ENCODE peak calls at places on chromosomes 4 and X, in four cellular contexts. T is A549; I is CD8-positive, alpha-beta T cell; O is hepatocyte. L is an unnamed sample.

GRCh38 chr4:86221076-86221475 is 138.8 kb downstream of the MAPK10 start:
- DNase-seq in T (no peak), I (no peak), O (no peak), L (no peak)

GRCh38 chrX:68719904-68720614 is 72.6 kb downstream of the STARD8 start:
- DNase-seq in T (peak), I (no peak), O (no peak), L (no peak)

GRCh38 chrX:42603016-42603415 is 174.9 kb downstream of the PPP1R2C start:
- DNase-seq in T (no peak), I (no peak), O (no peak), L (no peak)

GRCh38 chr4:4182835-4183568 is 43.7 kb downstream of the OTOP1 start:
- DNase-seq in T (peak), I (no peak), O (peak), L (peak)

GRCh38 chr4:52824270-52824602 is 37.9 kb upstream of the RASL11B start:
- DNase-seq in T (no peak), I (no peak), O (no peak), L (no peak)

GRCh38 chrX:43559643-43560042 is 96.5 kb upstream of the MAOA start:
- DNase-seq in T (peak), I (peak), O (peak), L (peak)

GRCh38 chr4:4855293-4856070 is 4.0 kb upstream of the MSX1 start:
- DNase-seq in T (no peak), I (no peak), O (no peak), L (no peak)

GRCh38 chr4:38455092-38455855 is 208.7 kb upstream of the KLF3 start:
- DNase-seq in T (no peak), I (no peak), O (no peak), L (no peak)

GRCh38 chrX:150489359-150490015 is 78.9 kb upstream of the MTM1 start:
- DNase-seq in T (no peak), I (no peak), O (no peak), L (no peak)

GRCh38 chr4:139919513-139919912 is 234.5 kb downstream of the MAML3 start:
- DNase-seq in T (peak), I (no peak), O (no peak), L (peak)

GRCh38 chrX:48938721-48939416 is 18.5 kb downstream of the OTUD5 start:
- DNase-seq in T (no peak), I (peak), O (no peak), L (no peak)

GRCh38 chr4:20341121-20341758 is 89.5 kb downstream of the SLIT2 start:
- DNase-seq in T (no peak), I (no peak), O (no peak), L (no peak)

GRCh38 chrX:38561951-38562719 is 793 bp downstream of the TSPAN7 start:
- DNase-seq in T (no peak), I (no peak), O (peak), L (peak)

GRCh38 chrX:122076241-122076640 is 1028.8 kb downstream of the GLUD2 start:
- DNase-seq in T (no peak), I (no peak), O (no peak), L (no peak)

GRCh38 chr4:14528921-14529320 is 473.4 kb upstream of the CPEB2 start:
- DNase-seq in T (no peak), I (no peak), O (no peak), L (no peak)

GRCh38 chrX:115023139-115023538 is 5.7 kb upstream of the IL13RA2 start:
- DNase-seq in T (peak), I (no peak), O (peak), L (no peak)

GRCh38 chr4:178612725-178613124 is 1170.5 kb upstream of the AGA start:
- DNase-seq in T (no peak), I (no peak), O (no peak), L (no peak)

GRCh38 chr4:139666735-139667266 is 1.2 kb downstream of the MGST2 start:
- DNase-seq in T (peak), I (no peak), O (peak), L (peak)

GRCh38 chr4:23458061-23458460 is 431.8 kb downstream of the PPARGC1A start:
- DNase-seq in T (no peak), I (no peak), O (peak), L (no peak)

DNA sequence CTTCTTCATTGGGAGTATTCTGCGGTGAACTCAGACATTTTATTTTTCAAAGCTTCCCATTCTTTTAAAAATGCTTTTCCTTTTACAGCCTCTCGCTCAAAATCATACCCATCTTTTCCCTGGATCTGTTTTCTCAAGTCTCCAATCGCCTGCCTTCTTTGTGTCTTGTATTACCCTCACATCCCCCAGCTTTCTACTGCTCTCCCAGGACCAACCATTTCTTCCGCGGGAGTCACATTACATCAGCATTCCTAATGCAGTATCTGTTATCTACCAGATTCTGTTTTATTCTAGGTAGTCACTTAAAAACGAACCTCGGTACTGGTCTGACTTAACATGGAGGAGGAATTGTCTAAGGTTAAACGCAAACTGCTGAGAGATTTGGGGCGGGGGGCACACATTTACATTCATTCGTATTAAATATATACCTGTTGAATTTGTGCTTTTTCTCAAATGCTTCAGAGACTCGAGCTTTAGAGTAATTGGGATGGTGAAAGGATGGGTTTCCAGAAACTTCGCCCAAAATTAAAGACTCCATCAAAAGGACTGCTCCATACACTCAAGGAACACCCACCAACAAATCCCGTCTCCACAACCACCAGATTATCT is 493 bp upstream of the UCHL1 start:
- DNase-seq in T (peak), I (no peak), O (no peak), L (no peak)
- H3K27ac ChIP-seq in T (peak), I (no peak), O (no peak), L (peak)

GRCh38 chr4:25238052-25238451 is 4.2 kb downstream of the PI4K2B start:
- DNase-seq in T (no peak), I (no peak), O (no peak), L (no peak)

GRCh38 chr4:25233737-25234389 is at the start of gene PI4K2B:
- DNase-seq in T (peak), I (peak), O (peak), L (peak)

GRCh38 chr4:25234390-25235367 is 846 bp downstream of the PI4K2B start:
- DNase-seq in T (peak), I (no peak), O (peak), L (peak)

GRCh38 chr4:25235401-25235800 is 1.6 kb downstream of the PI4K2B start:
- DNase-seq in T (no peak), I (no peak), O (no peak), L (no peak)

DNA sequence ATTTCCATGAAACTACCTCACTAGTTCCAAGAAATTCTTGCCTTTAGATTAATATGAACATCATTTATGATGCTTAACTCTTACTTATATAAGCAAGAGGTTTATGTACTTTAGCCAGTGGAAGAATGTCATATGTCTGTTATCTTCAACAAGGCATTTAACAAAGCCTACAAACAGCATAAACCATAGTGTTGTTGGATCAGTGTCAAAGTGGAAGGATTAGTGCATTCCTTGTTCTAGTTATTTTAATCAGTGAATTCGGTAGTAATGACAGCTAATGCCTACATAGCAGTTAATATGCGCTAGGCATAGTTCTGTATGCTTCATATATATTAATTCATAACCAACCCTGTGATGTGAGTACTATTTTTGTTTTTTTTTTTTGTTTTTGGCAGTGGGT is 3.1 kb downstream of the PI4K2B start:
- DNase-seq in T (no peak), I (no peak), O (no peak), L (no peak)
- H3K4me3 ChIP-seq in T (no peak), I (no peak), O (no peak), L (no peak)

GRCh38 chr4:128776794-128777216 is 32.7 kb upstream of the JADE1 start:
- DNase-seq in T (peak), I (no peak), O (peak), L (no peak)

GRCh38 chr4:128780688-128781087 is 28.8 kb upstream of the JADE1 start:
- DNase-seq in T (no peak), I (no peak), O (no peak), L (no peak)

GRCh38 chr4:128787509-128788311 is 21.8 kb upstream of the JADE1 start:
- DNase-seq in T (no peak), I (no peak), O (no peak), L (no peak)

GRCh38 chr4:128782875-128783614 is 26.5 kb upstream of the JADE1 start:
- DNase-seq in T (peak), I (no peak), O (no peak), L (no peak)

GRCh38 chr4:128782076-128782715 is 27.3 kb upstream of the JADE1 start:
- DNase-seq in T (peak), I (peak), O (no peak), L (peak)
- TF ChIP-seq CTCF in T (peak), I (peak), O (peak), L (peak)

GRCh38 chr4:43244688-43245382 is 352.3 kb downstream of the GRXCR1 start:
- DNase-seq in T (no peak), I (no peak), O (no peak), L (no peak)
- H3K27ac ChIP-seq in T (no peak), I (no peak), O (no peak), L (no peak)

GRCh38 chr4:2802618-2803531 is 10.0 kb downstream of the SH3BP2 start:
- DNase-seq in T (no peak), I (no peak), O (no peak), L (no peak)
- H3K4me3 ChIP-seq in T (no peak), I (no peak), O (no peak), L (no peak)

DNA sequence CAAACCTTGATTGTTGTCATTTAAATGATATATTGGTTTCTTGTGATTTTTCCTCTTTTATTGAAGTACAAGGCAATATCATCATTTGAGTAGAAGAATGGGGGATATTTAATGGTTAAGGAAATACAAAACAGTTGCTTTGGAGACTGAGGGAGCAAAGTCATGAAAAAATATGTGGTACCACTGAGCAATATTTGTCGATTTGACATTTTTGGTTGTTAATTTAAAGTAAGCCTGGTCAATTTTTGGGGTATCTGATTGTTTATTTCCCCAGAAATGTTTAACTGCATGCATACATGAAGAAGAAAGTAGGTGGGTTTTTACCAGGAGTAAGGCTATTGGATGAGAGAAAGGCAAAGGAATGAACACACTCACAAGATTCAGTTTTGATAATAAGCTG is 556.2 kb downstream of the TRAM1L1 start:
- DNase-seq in T (no peak), I (no peak), O (no peak), L (no peak)
- TF ChIP-seq CTCF in T (no peak), I (no peak), O (no peak), L (no peak)

GRCh38 chr4:112289407-112290253 is 3.9 kb upstream of the TIFA start:
- DNase-seq in T (no peak), I (no peak), O (no peak), L (no peak)

GRCh38 chr4:112287258-112287873 is 1.7 kb upstream of the TIFA start:
- DNase-seq in T (no peak), I (no peak), O (no peak), L (no peak)

GRCh38 chr4:112284662-112285411 is 867 bp downstream of the TIFA start:
- DNase-seq in T (no peak), I (no peak), O (no peak), L (peak)

GRCh38 chr4:112290341-112290740 is 4.6 kb upstream of the TIFA start:
- DNase-seq in T (no peak), I (no peak), O (no peak), L (no peak)

DNA sequence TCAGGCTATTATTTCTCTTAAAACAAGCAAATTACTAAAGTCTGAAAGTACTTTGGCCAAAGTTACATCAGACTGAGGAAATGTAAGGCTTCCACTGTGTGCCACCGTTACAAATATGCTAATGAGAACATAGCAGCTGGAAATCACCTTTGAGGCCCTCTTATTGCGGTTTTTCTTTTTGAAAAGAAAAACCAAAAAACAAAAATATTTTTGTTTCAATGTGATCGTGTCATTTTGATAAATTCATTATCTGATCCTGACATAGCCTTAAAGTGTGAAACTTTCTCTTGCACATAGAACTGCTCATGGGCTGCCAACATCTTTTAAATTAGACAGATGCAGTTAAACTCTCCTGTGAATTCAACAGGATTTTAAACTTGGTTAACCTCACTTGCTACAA is 2.8 kb upstream of the TIFA start:
- DNase-seq in T (no peak), I (no peak), O (no peak), L (no peak)
- H3K27ac ChIP-seq in T (no peak), I (no peak), O (no peak), L (no peak)

GRCh38 chr4:163875327-163875726 is 380.8 kb downstream of the TMA16 start:
- DNase-seq in T (no peak), I (no peak), O (no peak), L (no peak)
- H3K4me3 ChIP-seq in T (no peak), I (no peak), O (no peak), L (no peak)

L was measured in WERI-Rb-1.